ENCODE peak calls at places on chromosomes 6 and 20, in four cellular contexts. U, B, F and L are unnamed samples.

GRCh38 chr6:140542858-140543257 is 1168.4 kb upstream of the CITED2 start:
- DNase-seq in B (no peak), U (no peak), F (no peak), L (no peak)

GRCh38 chr6:47203266-47203967 is 106.3 kb downstream of the TNFRSF21 start:
- DNase-seq in F (no peak), U (peak), B (no peak), L (no peak)

GRCh38 chr20:821083-822065 is 12.1 kb upstream of the FAM110A start:
- DNase-seq in U (no peak), F (no peak), B (no peak), L (no peak)

GRCh38 chr6:111657146-111657545 is 51.5 kb upstream of the TRAF3IP2 start:
- DNase-seq in U (peak), B (peak), F (no peak), L (no peak)

GRCh38 chr6:167209577-167209975 is 51.8 kb upstream of the GPR31 start:
- DNase-seq in B (no peak), U (no peak), F (no peak), L (no peak)

GRCh38 chr20:35902545-35902941 is 51.8 kb downstream of the SCAND1 start:
- DNase-seq in U (no peak), F (no peak), B (no peak), L (no peak)

GRCh38 chr6:54194067-54194466 is 82.8 kb downstream of the MLIP start:
- DNase-seq in F (peak), U (peak), B (peak), L (no peak)

GRCh38 chr20:25079171-25079570 is 2.8 kb downstream of the VSX1 start:
- DNase-seq in F (no peak), U (no peak), B (no peak), L (no peak)

GRCh38 chr6:52990342-52990741 is 4.7 kb downstream of the GSTA4 start:
- DNase-seq in U (peak), B (peak), F (no peak), L (no peak)

GRCh38 chr6:121771937-121772717 is 336.7 kb downstream of the GJA1 start:
- DNase-seq in U (no peak), F (no peak), B (no peak), L (no peak)

GRCh38 chr20:57995381-57995977 is 233.0 kb downstream of the ANKRD60 start:
- DNase-seq in F (no peak), U (no peak), B (no peak), L (no peak)

GRCh38 chr6:140747114-140747513 is 1372.7 kb upstream of the CITED2 start:
- DNase-seq in B (no peak), U (no peak), F (peak), L (no peak)

GRCh38 chr20:53914861-53915458 is 155.4 kb downstream of the BCAS1 start:
- DNase-seq in F (peak), B (no peak), U (no peak), L (no peak)

GRCh38 chr6:136548582-136549330 is 1.5 kb downstream of the MAP7 start:
- DNase-seq in U (no peak), B (no peak), F (no peak), L (no peak)

GRCh38 chr6:36769161-36769675 is 70.0 kb downstream of the CPNE5 start:
- DNase-seq in F (peak), B (peak), U (peak), L (no peak)

GRCh38 chr6:128046033-128046432 is 145.2 kb upstream of the THEMIS start:
- DNase-seq in B (no peak), U (no peak), F (no peak), L (peak)

GRCh38 chr6:113103618-113104390 is 753.3 kb upstream of the MARCKS start:
- DNase-seq in U (peak), F (no peak), B (peak), L (no peak)

GRCh38 chr6:111872521-111873177 is 603 bp downstream of the FYN start:
- DNase-seq in F (peak), U (peak), B (peak), L (no peak)

GRCh38 chr6:36347635-36348034 is 10.9 kb upstream of the BNIP5 start:
- DNase-seq in F (no peak), B (peak), U (no peak), L (no peak)

GRCh38 chr20:59772931-59773913 is 160.2 kb downstream of the SYCP2 start:
- DNase-seq in U (no peak), F (no peak), B (no peak), L (no peak)

GRCh38 chr20:17503501-17504325 is 27.5 kb downstream of the BFSP1 start:
- DNase-seq in B (no peak), F (no peak), U (no peak), L (no peak)

GRCh38 chr20:29443819-29444218 is 1813.6 kb upstream of the DEFB115 start:
- DNase-seq in B (no peak), U (no peak), F (no peak), L (no peak)

GRCh38 chr20:38222231-38222922 is 38.2 kb downstream of the KIAA1755 start:
- DNase-seq in F (peak), U (peak), B (peak), L (no peak)

GRCh38 chr6:96898241-96898851 is 655 bp upstream of the NDUFAF4 start:
- DNase-seq in U (peak), B (peak), F (peak), L (no peak)

GRCh38 chr6:148221580-148221979 is 121.1 kb upstream of the SASH1 start:
- DNase-seq in B (peak), U (peak), F (peak), L (no peak)

GRCh38 chr20:44396369-44396768 is 40.9 kb downstream of the HNF4A start:
- DNase-seq in U (no peak), F (no peak), B (no peak), L (no peak)

GRCh38 chr20:45429618-45430017 is 13.7 kb downstream of the PIGT start:
- DNase-seq in B (no peak), F (no peak), U (no peak), L (no peak)

GRCh38 chr20:22567944-22568871 is 16.2 kb downstream of the FOXA2 start:
- DNase-seq in B (no peak), F (peak), U (no peak), L (no peak)

GRCh38 chr6:118562959-118563358 is 14.9 kb downstream of the PLN start:
- DNase-seq in B (peak), U (peak), F (no peak), L (no peak)

GRCh38 chr20:17693534-17694001 is 6.2 kb upstream of the BANF2 start:
- DNase-seq in B (peak), U (no peak), F (no peak), L (no peak)

GRCh38 chr6:137904822-137905617 is 38.0 kb downstream of the TNFAIP3 start:
- DNase-seq in F (no peak), U (no peak), B (peak), L (no peak)
- H3K9ac ChIP-seq in F (no peak), U (no peak), B (no peak), L (no peak)

GRCh38 chr6:30885481-30885998 is 1.2 kb downstream of the DDR1 start:
- DNase-seq in U (peak), B (peak), F (peak), L (no peak)

GRCh38 chr6:30885999-30886896 is 1.9 kb downstream of the DDR1 start:
- DNase-seq in F (peak), B (peak), U (peak), L (no peak)

GRCh38 chr6:30888472-30889137 is 4.3 kb downstream of the DDR1 start:
- DNase-seq in U (peak), B (peak), F (peak), L (no peak)

GRCh38 chr6:30887901-30888300 is 3.6 kb downstream of the DDR1 start:
- DNase-seq in U (no peak), F (no peak), B (peak), L (no peak)

GRCh38 chr6:30886897-30887255 is 2.6 kb downstream of the DDR1 start:
- DNase-seq in B (no peak), U (no peak), F (no peak), L (no peak)
- H3K4me3 ChIP-seq in B (no peak), U (no peak), F (no peak), L (peak)

GRCh38 chr6:22071655-22072054 is 225.2 kb downstream of the PRL start:
- DNase-seq in B (peak), U (peak), F (peak), L (peak)
- H3K9ac ChIP-seq in B (no peak), U (peak), F (no peak), L (peak)

GRCh38 chr6:27234576-27234975 is 12.9 kb upstream of the PRSS16 start:
- DNase-seq in F (no peak), U (no peak), B (no peak), L (no peak)
- H3K4me3 ChIP-seq in F (no peak), U (no peak), B (peak), L (peak)

GRCh38 chr6:28333599-28334018 is 2.3 kb downstream of the ZSCAN31 start:
- DNase-seq in F (no peak), U (no peak), B (no peak), L (no peak)

GRCh38 chr6:28335040-28335563 is 846 bp downstream of the ZSCAN31 start:
- DNase-seq in U (no peak), B (no peak), F (no peak), L (no peak)

GRCh38 chr6:28334272-28335039 is 1.5 kb downstream of the ZSCAN31 start:
- DNase-seq in B (no peak), F (no peak), U (no peak), L (no peak)

GRCh38 chr6:28335564-28336283 is at the start of gene ZSCAN31:
- DNase-seq in U (peak), F (peak), B (peak), L (peak)

DNA sequence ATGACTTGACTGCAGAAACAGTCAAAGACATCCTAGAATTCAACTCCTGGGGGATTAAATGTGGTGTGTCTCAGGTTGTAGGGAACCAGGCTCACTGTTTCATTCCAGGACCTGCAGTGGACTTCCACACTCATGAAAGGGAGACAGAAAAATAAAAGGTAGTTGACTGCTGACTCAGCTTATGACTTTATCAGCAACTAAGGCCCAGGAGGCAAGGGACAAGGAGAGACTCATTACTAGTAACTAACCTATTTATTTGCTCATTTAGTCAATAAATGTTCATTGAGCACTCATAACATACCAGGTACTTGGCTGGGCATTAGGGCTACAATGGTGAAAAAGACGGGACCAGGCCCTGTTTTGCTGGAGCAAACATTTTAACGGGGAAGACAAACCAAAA is 2.9 kb downstream of the ZSCAN31 start:
- DNase-seq in F (no peak), U (no peak), B (no peak), L (no peak)
- H3K9ac ChIP-seq in F (no peak), U (no peak), B (no peak), L (no peak)

GRCh38 chr6:8436956-8437355 is 1.6 kb upstream of the SLC35B3 start:
- DNase-seq in U (no peak), B (no peak), F (no peak), L (no peak)

GRCh38 chr6:8435845-8436168 is 462 bp upstream of the SLC35B3 start:
- DNase-seq in B (no peak), F (no peak), U (peak), L (no peak)

GRCh38 chr6:8434727-8435092 is 635 bp downstream of the SLC35B3 start:
- DNase-seq in F (no peak), U (no peak), B (no peak), L (no peak)

GRCh38 chr6:8437813-8438212 is 2.5 kb upstream of the SLC35B3 start:
- DNase-seq in U (no peak), F (no peak), B (no peak), L (no peak)

DNA sequence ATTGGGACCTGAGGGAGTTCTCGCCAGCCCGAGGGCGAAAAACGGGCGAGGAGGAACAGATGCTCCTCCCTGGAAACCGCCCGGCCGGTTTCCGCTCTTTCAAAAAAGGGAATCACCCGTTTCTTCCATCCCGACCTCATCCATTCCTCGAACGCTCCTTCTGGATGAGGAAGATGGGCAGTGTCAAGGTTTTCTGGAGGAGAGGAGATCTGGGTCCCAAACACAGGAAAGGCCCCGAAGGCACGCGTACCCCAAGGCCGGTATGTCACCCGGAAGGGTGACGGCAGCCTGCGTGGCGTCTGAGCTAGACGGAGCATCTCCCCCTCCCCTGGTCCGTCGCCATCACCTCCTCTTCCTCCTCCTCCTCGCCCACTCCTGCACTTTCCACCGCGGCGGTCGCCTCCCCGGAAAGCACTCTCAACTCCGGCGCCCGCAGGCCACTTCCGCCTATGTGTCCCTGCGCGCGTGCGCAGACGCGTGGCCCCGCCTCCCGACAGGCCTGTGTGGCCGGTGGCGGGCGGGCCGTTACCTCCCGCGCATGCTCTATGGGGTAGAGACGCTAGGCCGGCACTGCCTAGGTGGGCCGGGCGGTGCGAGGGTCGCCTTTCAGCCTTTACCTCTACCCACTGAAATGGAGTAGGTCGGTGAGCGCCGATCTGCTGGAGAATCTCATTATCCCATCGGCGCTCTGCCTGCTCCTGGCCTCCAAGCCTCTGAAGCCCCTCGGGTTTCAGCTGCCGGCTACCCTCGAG is at the start of gene SLC35B3:
- DNase-seq in B (peak), U (peak), F (peak), L (peak)
- H3K4me3 ChIP-seq in B (peak), U (peak), F (peak), L (peak)

GRCh38 chr6:150697515-150697914 is 97.8 kb downstream of the PLEKHG1 start:
- DNase-seq in U (no peak), F (no peak), B (no peak), L (no peak)
- H3K9ac ChIP-seq in U (no peak), F (no peak), B (no peak), L (no peak)

GRCh38 chr6:44108471-44108870 is 18.8 kb downstream of the MRPL14 start:
- DNase-seq in F (no peak), U (no peak), B (no peak), L (no peak)

GRCh38 chr6:44111434-44112417 is 15.5 kb downstream of the MRPL14 start:
- DNase-seq in U (no peak), B (no peak), F (no peak), L (no peak)

GRCh38 chr6:44109212-44109611 is 18.0 kb downstream of the MRPL14 start:
- DNase-seq in F (no peak), B (no peak), U (no peak), L (no peak)

GRCh38 chr6:44110966-44111365 is 16.3 kb downstream of the MRPL14 start:
- DNase-seq in F (no peak), B (no peak), U (no peak), L (no peak)

GRCh38 chr6:44110005-44110681 is 17.1 kb downstream of the MRPL14 start:
- DNase-seq in U (no peak), B (no peak), F (no peak), L (no peak)
- H3K4me3 ChIP-seq in U (no peak), B (no peak), F (no peak), L (no peak)

DNA sequence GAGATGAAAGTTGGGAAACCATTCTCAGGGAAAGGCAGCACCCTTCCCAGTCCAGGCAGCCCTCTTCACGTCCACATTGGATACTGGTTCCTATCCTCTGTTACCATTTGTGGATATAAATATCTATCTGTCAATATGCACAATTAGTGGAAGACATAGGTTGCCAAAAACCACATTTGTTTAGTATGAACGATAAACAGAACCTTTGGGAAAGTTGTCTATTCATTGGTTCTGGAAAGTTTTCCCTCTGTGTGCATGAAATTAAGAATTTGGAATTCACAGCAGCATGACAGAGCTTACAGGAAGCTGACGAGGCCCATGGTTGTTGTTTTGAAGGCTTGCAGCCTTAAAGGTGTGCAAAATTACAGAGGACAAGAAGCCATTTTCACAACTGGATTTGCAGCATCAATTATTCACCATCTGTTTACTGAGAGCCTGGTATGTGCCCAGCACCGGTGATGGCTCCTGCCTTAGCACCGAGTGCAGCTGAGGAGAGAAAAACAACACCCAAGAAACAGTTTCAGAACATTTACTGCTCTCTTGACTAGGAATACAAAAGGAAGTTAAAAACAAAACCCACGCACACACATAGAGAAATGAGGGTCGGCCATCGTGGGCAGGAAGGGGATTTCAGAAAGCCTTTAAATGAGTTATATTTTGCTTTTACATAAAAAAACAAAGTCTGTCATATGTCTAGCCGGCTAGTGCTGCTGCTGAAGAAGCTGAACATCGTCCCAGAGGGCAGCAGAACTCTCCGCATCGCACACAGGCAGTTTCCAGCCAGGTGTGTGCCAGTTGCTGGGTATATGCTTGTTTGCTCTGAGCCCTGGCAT is 319.6 kb downstream of the FARS2 start:
- DNase-seq in F (no peak), B (no peak), U (no peak), L (no peak)
- H3K9ac ChIP-seq in F (no peak), B (no peak), U (no peak), L (no peak)